ENCODE peak calls at places on chromosome X, in eight cellular contexts. Q is mammary epithelial cell, V is choroid plexus epithelial cell, O is breast epithelium, H is Peyer's patch, C is tibial artery, Y is progenitor cell of endocrine pancreas, S is neural crest cell. B is an unnamed sample.

GRCh38 chrX:22122510-22122909 is 90.4 kb downstream of the PHEX start:
- DNase-seq in S (no peak), O (no peak), V (peak; percentile 56), C (peak; percentile 69), H (no peak), Q (peak; percentile 97), Y (no peak), B (peak; percentile 54)

GRCh38 chrX:46876901-46877300 is 35.3 kb upstream of the JADE3 start:
- DNase-seq in C (no peak), H (no peak), Q (no peak), O (no peak), V (no peak), S (no peak), Y (no peak), B (no peak)

GRCh38 chrX:118864063-118864630 is 40.5 kb downstream of the ZCCHC12 start:
- DNase-seq in V (no peak), O (no peak), C (no peak), Y (no peak), H (no peak), Q (no peak), S (no peak), B (no peak)

GRCh38 chrX:20863649-20864048 is 510.6 kb upstream of the CNKSR2 start:
- DNase-seq in Q (no peak), S (no peak), H (no peak), O (no peak), C (no peak), V (no peak), Y (no peak), B (no peak)

GRCh38 chrX:43750248-43750676 is 94.2 kb downstream of the MAOA start:
- DNase-seq in V (peak; percentile 72), O (no peak), Q (peak; percentile 51), S (peak; percentile 2), Y (no peak), H (peak; percentile 35), C (peak; percentile 67), B (no peak)

GRCh38 chrX:3598696-3599095 is 114.8 kb downstream of the PRKX start:
- DNase-seq in S (no peak), H (no peak), V (no peak), O (no peak), C (no peak), Y (no peak), Q (no peak), B (no peak)

GRCh38 chrX:53268173-53268572 is 13.2 kb downstream of the IQSEC2 start:
- DNase-seq in O (no peak), C (no peak), Y (no peak), H (no peak), Q (peak; percentile 80), S (no peak), V (no peak), B (no peak)

GRCh38 chrX:44828008-44828605 is 15.7 kb upstream of the DUSP21 start:
- DNase-seq in H (no peak), O (no peak), C (no peak), Q (peak; percentile 85), S (no peak), V (peak; percentile 67), Y (no peak), B (no peak)

GRCh38 chrX:15816886-15817285 is 26.6 kb downstream of the ZRSR2 start:
- DNase-seq in Y (no peak), S (no peak), Q (no peak), H (no peak), V (no peak), C (no peak), O (no peak), B (no peak)

GRCh38 chrX:121761845-121762244 is 714.4 kb downstream of the GLUD2 start:
- DNase-seq in O (no peak), V (no peak), H (no peak), S (no peak), C (no peak), Q (peak; percentile 32), Y (no peak), B (no peak)

GRCh38 chrX:17564689-17565409 is 172.4 kb upstream of the SCML1 start:
- DNase-seq in O (no peak), V (peak; percentile 37), C (peak; percentile 72), H (no peak), Y (no peak), Q (peak; percentile 10), S (no peak), B (no peak)

GRCh38 chrX:39253551-39253950 is 452.3 kb downstream of the MID1IP1 start:
- DNase-seq in O (no peak), V (no peak), C (no peak), Y (no peak), S (no peak), Q (peak; percentile 63), H (no peak), B (no peak)

GRCh38 chrX:103864886-103865534 is 33.0 kb upstream of the RAB9B start:
- DNase-seq in O (no peak), Q (no peak), V (peak; percentile 24), H (no peak), C (no peak), S (no peak), Y (no peak), B (no peak)

GRCh38 chrX:130552444-130553073 is 150.8 kb downstream of the RBMX2 start:
- DNase-seq in V (no peak), Q (no peak), O (no peak), S (no peak), Y (no peak), H (no peak), C (no peak), B (no peak)

DNA sequence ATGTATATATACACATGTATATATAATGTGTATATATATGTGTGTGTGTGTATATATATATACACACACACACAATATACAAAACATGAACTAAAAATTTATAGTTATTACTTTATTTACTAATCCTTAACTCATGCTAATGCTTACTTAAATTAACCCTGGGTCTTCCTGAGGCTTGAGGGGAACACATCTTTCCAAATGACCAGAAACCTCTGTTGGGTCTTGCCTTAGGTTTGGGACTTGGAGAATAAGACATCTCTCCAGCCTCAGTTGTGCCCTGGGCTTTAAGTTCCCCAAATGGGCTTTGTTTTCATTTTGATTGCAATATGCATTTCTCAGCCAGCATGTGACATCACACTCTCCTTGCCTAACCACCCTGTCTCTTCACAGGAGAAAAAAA is 7.7 kb downstream of the GEMIN8 start:
- DNase-seq in H (no peak), C (no peak), V (peak; percentile 8), O (no peak), Q (no peak), S (no peak), Y (no peak), B (no peak)
- TF ChIP-seq CTCF in H (no peak), C (no peak), V (no peak), O (no peak), Q (no peak), S (no peak), Y (no peak), B (no peak)

GRCh38 chrX:41291309-41291708 is 42.7 kb upstream of the DDX3X start:
- DNase-seq in V (no peak), Q (no peak), S (no peak), H (no peak), O (no peak), C (no peak), Y (no peak), B (no peak)

DNA sequence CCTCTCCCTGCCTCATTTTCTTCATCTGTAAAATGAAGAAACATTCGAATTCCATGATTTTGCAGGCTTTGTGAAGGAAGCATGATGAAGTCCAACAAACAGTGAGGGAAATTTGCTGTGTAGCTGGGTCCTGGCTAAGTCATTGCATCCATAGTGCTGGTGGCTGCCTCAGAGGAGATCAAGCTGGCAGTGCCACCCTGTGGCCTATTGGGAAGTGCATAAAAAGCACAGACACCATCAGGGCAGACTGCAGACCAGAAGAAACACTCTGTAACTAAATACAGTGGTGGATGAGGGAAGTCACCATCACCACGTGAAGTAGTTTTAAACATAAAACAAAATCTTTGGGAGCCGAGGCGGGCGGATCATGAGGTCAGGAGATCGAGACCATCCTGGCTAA is 40.7 kb upstream of the DDX3X start:
- DNase-seq in S (no peak), Q (no peak), O (no peak), Y (no peak), H (no peak), V (peak; percentile 6), C (no peak), B (no peak)
- TF ChIP-seq CTCF in S (peak; percentile 15), Q (peak; percentile 33), O (no peak), Y (no peak), H (no peak), V (peak; percentile 13), C (no peak), B (peak; percentile 15)

GRCh38 chrX:48854898-48855297 is 19.5 kb upstream of the PCSK1N start:
- DNase-seq in Y (no peak), C (no peak), S (no peak), H (no peak), O (no peak), V (peak; percentile 44), Q (peak; percentile 18), B (no peak)
- TF ChIP-seq CTCF in Y (peak; percentile 7), C (no peak), S (no peak), H (no peak), O (no peak), V (peak; percentile 67), Q (no peak), B (peak; percentile 29)

GRCh38 chrX:150828785-150829184 is 69.7 kb downstream of the CD99L2 start:
- DNase-seq in C (no peak), H (no peak), Q (no peak), S (no peak), V (no peak), Y (no peak), O (no peak), B (no peak)
- TF ChIP-seq CTCF in C (no peak), H (no peak), Q (no peak), S (no peak), V (no peak), Y (no peak), O (no peak), B (no peak)